ENCODE peak calls at places on chromosomes 6 and 20, in four cellular contexts. V, Z, Y and I are unnamed samples.

GRCh38 chr6:22219916-22220315 is 76.9 kb downstream of the PRL start:
- DNase-seq in V (no peak), Z (no peak), Y (no peak), I (no peak)

GRCh38 chr6:135053433-135053832 is 1.2 kb downstream of the HBS1L start:
- DNase-seq in V (no peak), Z (no peak), Y (no peak), I (no peak)

GRCh38 chr6:100775667-100776066 is 105.5 kb downstream of the ASCC3 start:
- DNase-seq in V (no peak), Z (no peak), Y (no peak), I (no peak)

GRCh38 chr6:145271086-145271485 is 464.2 kb downstream of the EPM2A start:
- DNase-seq in V (no peak), Z (no peak), Y (no peak), I (no peak)

GRCh38 chr20:33713865-33714367 is 6.2 kb downstream of the PXMP4 start:
- DNase-seq in V (no peak), Z (no peak), Y (no peak), I (no peak)

GRCh38 chr6:70398783-70399730 is 14.3 kb upstream of the FAM135A start:
- DNase-seq in V (no peak), Z (no peak), Y (peak), I (no peak)

GRCh38 chr20:48605364-48606116 is 222.3 kb downstream of the PREX1 start:
- DNase-seq in V (no peak), Z (no peak), Y (no peak), I (no peak)

GRCh38 chr6:137890983-137891537 is 24.0 kb downstream of the TNFAIP3 start:
- DNase-seq in V (no peak), Z (no peak), Y (no peak), I (no peak)

GRCh38 chr6:43845646-43846045 is 75.6 kb downstream of the VEGFA start:
- DNase-seq in V (no peak), Z (no peak), Y (no peak), I (no peak)

GRCh38 chr6:38612386-38612965 is 27.3 kb downstream of the BTBD9 start:
- DNase-seq in V (no peak), Z (no peak), Y (no peak), I (no peak)

GRCh38 chr6:1735239-1735803 is 125.6 kb downstream of the FOXC1 start:
- DNase-seq in V (no peak), Z (no peak), Y (no peak), I (no peak)

GRCh38 chr6:170438861-170439260 is 114.2 kb downstream of the PSMB1 start:
- DNase-seq in V (no peak), Z (no peak), Y (no peak), I (no peak)

GRCh38 chr6:163793584-163793983 is 379.1 kb downstream of the QKI start:
- DNase-seq in V (no peak), Z (no peak), Y (no peak), I (no peak)

GRCh38 chr6:106630366-106630765 is 988 bp downstream of the QRSL1 start:
- DNase-seq in V (no peak), Z (no peak), Y (peak), I (peak)

GRCh38 chr6:146990821-146991798 is 213.1 kb upstream of the STXBP5 start:
- DNase-seq in V (no peak), Z (no peak), Y (no peak), I (no peak)

GRCh38 chr20:7673841-7674240 is 266.4 kb downstream of the HAO1 start:
- DNase-seq in V (no peak), Z (no peak), Y (no peak), I (no peak)

GRCh38 chr6:90127589-90127988 is 169.1 kb downstream of the BACH2 start:
- DNase-seq in V (no peak), Z (no peak), Y (no peak), I (no peak)

GRCh38 chr20:3777726-3778629 is 3.3 kb downstream of the SPEF1 start:
- DNase-seq in V (no peak), Z (peak), Y (peak), I (no peak)

GRCh38 chr6:151004415-151005024 is 139.0 kb downstream of the MTHFD1L start:
- DNase-seq in V (no peak), Z (no peak), Y (peak), I (no peak)

GRCh38 chr6:11011787-11012234 is 32.3 kb downstream of the ELOVL2 start:
- DNase-seq in V (no peak), Z (no peak), Y (no peak), I (no peak)